ENCODE peak calls at places on chromosomes 11 and 22, in four cellular contexts. S is stimulated activated CD4-positive, alpha-beta T cell treated with anti-CD3 and anti-CD28 coated beads, Interleukin-2, amount 100 ng/mL, for 48 hours; V is amygdala; Z is sciatic nerve. M is an unnamed sample.

GRCh38 chr11:18791175-18792065 is at the start of gene PTPN5:
- DNase-seq in S (no peak), V (peak; percentile 47), Z (no peak), M (no peak)

GRCh38 chr11:117430293-117430955 is 102.8 kb downstream of the CEP164 start:
- DNase-seq in S (no peak), V (no peak), Z (no peak), M (peak; percentile 38)

GRCh38 chr11:107821199-107821926 is 37.2 kb downstream of the SLC35F2 start:
- DNase-seq in S (no peak), V (no peak), Z (no peak), M (no peak)

GRCh38 chr11:26599421-26599820 is 27.4 kb upstream of the MUC15 start:
- DNase-seq in S (no peak), V (no peak), Z (no peak), M (no peak)

GRCh38 chr22:25666308-25666707 is 75.7 kb upstream of the MYO18B start:
- DNase-seq in S (no peak), V (no peak), Z (peak; percentile 80), M (peak; percentile 77)

GRCh38 chr11:30244255-30244654 is 13.4 kb downstream of the FSHB start:
- DNase-seq in S (no peak), V (no peak), Z (no peak), M (no peak)

GRCh38 chr11:2867142-2867541 is 18.4 kb downstream of the CDKN1C start:
- DNase-seq in S (no peak), V (no peak), Z (no peak), M (no peak)

GRCh38 chr11:45538363-45538762 is 127.1 kb downstream of the CHST1 start:
- DNase-seq in S (no peak), V (peak; percentile 65), Z (no peak), M (no peak)

GRCh38 chr22:26722159-26722558 is 64.8 kb downstream of the MIAT start:
- DNase-seq in S (no peak), V (no peak), Z (no peak), M (no peak)

GRCh38 chr11:134486106-134486505 is 74.1 kb upstream of the B3GAT1 start:
- DNase-seq in S (no peak), V (no peak), Z (no peak), M (peak; percentile 46)

GRCh38 chr11:130095326-130095725 is 25.6 kb downstream of the APLP2 start:
- DNase-seq in S (no peak), V (no peak), Z (no peak), M (no peak)

GRCh38 chr22:35740616-35741015 is 22.9 kb downstream of the APOL5 start:
- DNase-seq in S (no peak), V (no peak), Z (no peak), M (no peak)

GRCh38 chr11:128520206-128520885 is 67.0 kb downstream of the ETS1 start:
- DNase-seq in S (no peak), V (no peak), Z (no peak), M (no peak)

GRCh38 chr22:43970037-43970747 is 14.9 kb downstream of the SAMM50 start:
- DNase-seq in S (no peak), V (no peak), Z (peak; percentile 53), M (no peak)

GRCh38 chr22:29311468-29312217 is 3.9 kb downstream of the RASL10A start:
- DNase-seq in S (no peak), V (no peak), Z (peak; percentile 73), M (no peak)

GRCh38 chr11:17989306-17989705 is 23.5 kb downstream of the SERGEF start:
- DNase-seq in S (no peak), V (no peak), Z (no peak), M (no peak)

GRCh38 chr11:130315354-130315970 is 745 bp upstream of the ZBTB44 start:
- DNase-seq in S (peak; percentile 23), V (no peak), Z (peak; percentile 61), M (peak; percentile 82)

GRCh38 chr11:60987577-60988277 is 16.2 kb downstream of the CD6 start:
- DNase-seq in S (no peak), V (no peak), Z (no peak), M (no peak)

GRCh38 chr11:26837154-26837553 is 115.3 kb upstream of the SLC5A12 start:
- DNase-seq in S (no peak), V (no peak), Z (no peak), M (no peak)

GRCh38 chr11:57164317-57164716 is 17.4 kb upstream of the LRRC55 start:
- DNase-seq in S (no peak), V (no peak), Z (no peak), M (no peak)

GRCh38 chr11:19561011-19561410 is 151.6 kb upstream of the NAV2 start:
- DNase-seq in S (no peak), V (no peak), Z (no peak), M (no peak)

GRCh38 chr11:94546886-94547285 is 3.2 kb downstream of the FUT4 start:
- DNase-seq in S (no peak), V (no peak), Z (no peak), M (no peak)